ENCODE peak calls at places on chromosomes 2 and 18, in six cellular contexts. Z, S, B, Q, P and R are unnamed samples.

GRCh38 chr2:229300814-229301213 is 29.7 kb upstream of the PID1 start:
- DNase-seq in Z (no peak), S (peak; percentile 26), B (no peak), Q (no peak), P (no peak), R (no peak)

GRCh38 chr2:127004893-127005600 is 101.9 kb downstream of the BIN1 start:
- DNase-seq in Z (no peak), S (no peak), B (no peak), Q (no peak), P (no peak), R (no peak)

GRCh38 chr2:32591669-32592463 is 36.0 kb upstream of the TTC27 start:
- DNase-seq in Z (peak; percentile 43), S (no peak), B (no peak), Q (no peak), P (peak; percentile 59), R (no peak)

GRCh38 chr2:85772019-85772745 is 18.4 kb downstream of the ATOH8 start:
- DNase-seq in Z (peak; percentile 100), S (peak; percentile 96), B (peak; percentile 65), Q (peak; percentile 52), P (peak; percentile 100), R (peak; percentile 66)

GRCh38 chr2:111642576-111643327 is 241.2 kb downstream of the ANAPC1 start:
- DNase-seq in Z (no peak), S (no peak), B (no peak), Q (no peak), P (no peak), R (no peak)

GRCh38 chr2:170827841-170828532 is 11.3 kb downstream of the GAD1 start:
- DNase-seq in Z (no peak), S (no peak), B (no peak), Q (no peak), P (no peak), R (no peak)

GRCh38 chr2:233213975-233214374 is 37.5 kb upstream of the ATG16L1 start:
- DNase-seq in Z (no peak), S (no peak), B (no peak), Q (no peak), P (no peak), R (no peak)

GRCh38 chr2:620456-621302 is 56.5 kb downstream of the TMEM18 start:
- DNase-seq in Z (no peak), S (no peak), B (peak; percentile 25), Q (no peak), P (no peak), R (peak; percentile 43)

GRCh38 chr18:74082476-74083070 is 65.1 kb downstream of the FBXO15 start:
- DNase-seq in Z (peak; percentile 63), S (peak; percentile 10), B (peak; percentile 91), Q (peak; percentile 8), P (peak; percentile 50), R (peak; percentile 77)

GRCh38 chr2:120995656-120996190 is 260.1 kb downstream of the GLI2 start:
- DNase-seq in Z (no peak), S (no peak), B (peak; percentile 16), Q (no peak), P (no peak), R (no peak)

GRCh38 chr2:206069417-206069816 is 16.6 kb downstream of the INO80D start:
- DNase-seq in Z (no peak), S (no peak), B (no peak), Q (no peak), P (no peak), R (no peak)
- H3K14ac ChIP-seq in Z (no peak overlapping the region), S (no peak overlapping the region), B (no peak overlapping the region), Q (no peak overlapping the region), P (no peak overlapping the region), R (no peak overlapping the region)

GRCh38 chr2:42764901-42765300 is 966 bp upstream of the OXER1 start:
- DNase-seq in Z (no peak), S (no peak), B (no peak), Q (no peak), P (no peak), R (no peak)

GRCh38 chr2:42762155-42762554 is 1.8 kb downstream of the OXER1 start:
- DNase-seq in Z (no peak), S (no peak), B (no peak), Q (no peak), P (no peak), R (no peak)

GRCh38 chr2:42761554-42761953 is 2.4 kb downstream of the OXER1 start:
- DNase-seq in Z (no peak), S (no peak), B (no peak), Q (no peak), P (no peak), R (no peak)

GRCh38 chr2:42764096-42764495 is at the start of gene OXER1:
- DNase-seq in Z (no peak), S (no peak), B (no peak), Q (no peak), P (no peak), R (no peak)

DNA sequence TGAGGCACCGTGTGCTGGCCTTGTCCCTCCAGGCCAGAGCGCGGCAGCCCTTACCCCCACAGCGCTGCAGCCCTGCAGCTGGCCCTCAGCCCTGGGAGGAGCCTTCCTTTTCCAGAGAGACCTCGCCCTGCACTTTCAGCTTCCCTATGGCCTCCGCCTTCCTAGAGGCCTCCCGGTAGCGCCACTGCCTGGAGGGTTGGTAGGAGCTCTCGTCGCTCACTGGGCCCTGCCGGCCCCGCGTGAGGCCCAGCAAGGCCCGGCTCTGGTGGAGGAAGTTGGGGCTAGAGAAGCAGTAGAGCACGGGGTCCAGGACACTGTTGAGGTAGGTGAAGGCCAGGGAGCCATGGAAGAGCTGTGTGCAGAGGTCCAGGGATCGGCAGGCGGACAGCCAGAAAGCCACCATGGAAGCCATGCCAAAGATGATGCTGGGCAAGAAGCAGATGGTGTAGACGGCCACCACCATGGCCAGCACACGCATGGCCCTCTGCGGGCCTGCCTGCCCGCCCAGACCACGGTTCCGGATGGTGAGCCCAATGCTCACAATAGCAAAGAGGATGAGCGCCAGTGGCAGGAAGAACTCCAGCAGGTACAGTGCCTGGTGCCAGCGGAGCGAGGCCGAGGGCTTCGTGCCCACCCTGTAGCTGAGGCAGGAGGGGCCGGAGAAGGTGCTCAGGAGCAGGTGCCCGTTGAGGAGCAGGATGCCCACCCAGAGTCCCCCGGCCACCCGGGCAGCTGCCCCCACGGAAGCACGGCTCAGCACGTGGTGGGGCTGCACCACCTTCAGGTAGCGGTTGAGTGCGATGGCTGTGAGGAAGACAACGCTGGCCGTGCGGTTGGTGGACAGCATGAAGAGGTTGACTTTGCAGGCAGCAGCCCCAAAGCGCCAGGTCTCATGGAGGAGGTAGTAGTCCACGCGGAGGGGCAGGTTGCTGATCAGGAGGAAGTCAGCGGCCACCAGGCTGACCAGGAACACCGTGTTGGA is 821 bp downstream of the OXER1 start:
- DNase-seq in Z (no peak), S (no peak), B (no peak), Q (no peak), P (no peak), R (no peak)
- H3K14ac ChIP-seq in Z (no peak overlapping the region), S (no peak overlapping the region), B (no peak overlapping the region), Q (peak overlapping the region; percentile 47), P (no peak overlapping the region), R (no peak overlapping the region)

DNA sequence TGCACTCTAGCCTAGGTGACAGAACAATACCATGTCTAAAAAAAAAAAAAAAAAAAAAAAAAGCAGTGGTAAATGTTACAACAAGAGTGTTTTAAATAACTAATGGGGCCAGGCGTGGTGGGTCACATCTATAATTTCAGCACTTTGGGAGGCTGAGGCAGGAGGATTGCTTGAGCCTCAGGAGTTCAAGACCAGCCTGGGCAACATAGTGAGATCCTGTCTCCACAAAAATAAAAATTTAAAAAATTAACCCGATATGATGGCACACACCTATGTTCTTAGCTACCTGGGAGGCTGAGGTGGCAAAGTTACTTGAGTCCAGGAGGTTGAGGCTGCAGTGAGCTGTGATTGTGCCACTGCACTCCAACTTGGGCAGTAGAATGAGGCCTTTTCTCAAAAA is 37.1 kb downstream of the PAPOLG start:
- DNase-seq in Z (no peak), S (no peak), B (no peak), Q (no peak), P (no peak), R (no peak)
- H3K14ac ChIP-seq in Z (no peak overlapping the region), S (no peak overlapping the region), B (no peak overlapping the region), Q (no peak overlapping the region), P (no peak overlapping the region), R (no peak overlapping the region)

GRCh38 chr2:65896446-65896845 is 464.0 kb upstream of the SPRED2 start:
- DNase-seq in Z (no peak), S (no peak), B (no peak), Q (no peak), P (no peak), R (no peak)
- H3K14ac ChIP-seq in Z (no peak overlapping the region), S (no peak overlapping the region), B (no peak overlapping the region), Q (no peak overlapping the region), P (no peak overlapping the region), R (no peak overlapping the region)

GRCh38 chr2:30716117-30716900 is 90.9 kb downstream of the CAPN13 start:
- DNase-seq in Z (no peak), S (no peak), B (peak; percentile 20), Q (no peak), P (no peak), R (peak; percentile 39)
- H3K14ac ChIP-seq in Z (no peak overlapping the region), S (no peak overlapping the region), B (no peak overlapping the region), Q (no peak overlapping the region), P (no peak overlapping the region), R (no peak overlapping the region)